ENCODE peak calls at places on chromosomes 4 and X, in seven cellular contexts. D is WERI-Rb-1, U is breast epithelium, C is AG10803, H is sigmoid colon, G is right atrium auricular region, A is brain microvascular endothelial cell. K is an unnamed sample.
A peak's percentile ranks its signal among the peaks of the same experiment; 100 is the strongest.

GRCh38 chr4:142080960-142081359 is 444.6 kb downstream of the IL15 start:
- DNase-seq in U (no peak), C (no peak), H (no peak), G (no peak), A (peak; percentile 44), D (no peak), K (no peak)

GRCh38 chr4:148030486-148030885 is 298.6 kb downstream of the ARHGAP10 start:
- DNase-seq in H (no peak), C (peak; percentile 91), D (no peak), G (no peak), A (no peak), U (no peak), K (peak; percentile 61)

GRCh38 chrX:46838974-46839480 is 2.2 kb downstream of the RP2 start:
- DNase-seq in A (no peak), U (no peak), C (peak; percentile 51), D (no peak), H (no peak), G (no peak), K (no peak)

GRCh38 chr4:20252656-20253271 is 1.1 kb downstream of the SLIT2 start:
- DNase-seq in D (peak; percentile 32), A (no peak), H (peak; percentile 74), G (no peak), U (no peak), C (peak; percentile 43), K (peak; percentile 40)

GRCh38 chrX:26783512-26784225 is 567.7 kb downstream of the MAGEB5 start:
- DNase-seq in H (no peak), A (peak; percentile 5), C (peak; percentile 0), G (no peak), U (no peak), D (peak; percentile 50), K (peak; percentile 20)

GRCh38 chr4:100780126-100780525 is 262.3 kb upstream of the EMCN start:
- DNase-seq in U (no peak), D (no peak), A (no peak), H (no peak), G (no peak), C (no peak), K (no peak)

GRCh38 chr4:16155503-16156169 is 70.6 kb downstream of the TAPT1 start:
- DNase-seq in G (no peak), H (no peak), A (no peak), D (no peak), C (no peak), U (no peak), K (no peak)

GRCh38 chr4:165415910-165416309 is 37.1 kb downstream of the CPE start:
- DNase-seq in D (no peak), G (no peak), A (no peak), C (no peak), U (no peak), H (no peak), K (no peak)

GRCh38 chrX:69137371-69137881 is 27.8 kb downstream of the PJA1 start:
- DNase-seq in U (no peak), D (no peak), H (peak; percentile 72), G (no peak), A (peak; percentile 21), C (peak; percentile 86), K (peak; percentile 63)

GRCh38 chr4:40750461-40751258 is 905 bp downstream of the NSUN7 start:
- DNase-seq in G (no peak), D (no peak), A (no peak), C (peak; percentile 31), H (no peak), U (no peak), K (peak; percentile 14)

GRCh38 chr4:174119051-174119450 is 164.4 kb downstream of the FBXO8 start:
- DNase-seq in A (peak; percentile 24), H (no peak), U (no peak), G (no peak), C (peak; percentile 75), D (no peak), K (peak; percentile 47)

GRCh38 chr4:72357908-72358307 is 211.1 kb downstream of the ADAMTS3 start:
- DNase-seq in C (no peak), U (no peak), D (no peak), G (no peak), A (no peak), H (no peak), K (no peak)

DNA sequence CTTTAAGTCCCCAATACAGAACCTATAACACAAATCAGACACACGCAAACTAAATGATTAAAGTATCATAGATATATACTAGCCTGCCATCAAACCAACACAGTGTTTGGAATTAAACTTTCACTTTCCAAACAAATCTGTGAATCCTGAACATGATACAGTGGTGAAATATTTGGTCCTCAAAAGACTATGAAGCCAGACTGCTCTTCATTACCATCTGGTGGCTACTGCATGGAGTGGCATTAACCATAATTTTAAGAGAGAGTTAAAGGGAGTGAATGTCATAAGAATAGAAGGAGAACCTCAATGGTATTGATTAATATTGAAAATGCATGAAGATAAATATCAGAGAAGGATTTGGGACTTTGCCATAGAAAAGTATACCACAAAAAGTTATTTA is 9.2 kb upstream of the GABRA4 start:
- DNase-seq in D (no peak), A (peak; percentile 31), G (no peak), C (no peak), H (no peak), U (no peak), K (peak; percentile 41)
- TF ChIP-seq CTCF in D (no peak), A (peak; percentile 67), G (no peak), C (no peak), H (no peak), U (no peak), K (peak; percentile 54)

GRCh38 chr4:183132081-183132480 is 33.0 kb downstream of the WWC2 start:
- DNase-seq in A (no peak), U (no peak), G (no peak), C (no peak), H (no peak), D (no peak), K (no peak)

GRCh38 chr4:183129675-183130074 is 30.6 kb downstream of the WWC2 start:
- DNase-seq in C (no peak), U (no peak), A (no peak), H (no peak), D (no peak), G (no peak), K (no peak)

GRCh38 chr4:183129125-183129524 is 30.1 kb downstream of the WWC2 start:
- DNase-seq in C (no peak), U (no peak), D (no peak), G (no peak), A (no peak), H (no peak), K (no peak)

GRCh38 chr4:183132865-183133264 is 33.8 kb downstream of the WWC2 start:
- DNase-seq in D (no peak), U (no peak), G (no peak), H (no peak), A (no peak), C (no peak), K (no peak)

GRCh38 chr4:183130328-183131155 is 31.5 kb downstream of the WWC2 start:
- DNase-seq in H (peak; percentile 74), U (peak; percentile 60), D (no peak), C (peak; percentile 21), G (no peak), A (peak; percentile 40), K (peak; percentile 51)
- H3K4me3 ChIP-seq in H (no peak overlapping the region), U (no peak overlapping the region), D (no peak overlapping the region), C (no peak overlapping the region), G (no peak overlapping the region), A (no peak overlapping the region), K (no peak overlapping the region)

DNA sequence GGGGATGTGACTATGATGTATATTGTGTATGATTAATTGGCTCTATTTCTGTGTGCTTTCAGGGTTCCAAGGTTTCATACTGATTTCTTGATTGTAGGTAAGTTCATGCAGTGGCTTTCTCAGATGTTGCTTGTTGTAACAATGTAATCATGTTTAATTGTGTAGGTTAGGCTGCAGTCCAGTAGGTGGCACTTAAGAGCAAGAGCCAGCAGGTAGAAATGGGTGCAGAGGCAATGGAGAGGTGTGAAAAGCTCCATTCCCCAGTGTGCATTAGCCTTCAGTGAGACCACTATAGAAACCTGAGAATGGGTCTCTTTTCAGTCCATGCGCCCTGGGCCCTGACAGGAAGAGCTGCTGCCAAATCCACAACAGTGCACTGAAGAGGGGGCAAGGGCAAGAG is 28.2 kb downstream of the DCAF12L2 start:
- DNase-seq in U (no peak), A (no peak), D (no peak), H (no peak), C (no peak), G (no peak), K (no peak)
- TF ChIP-seq CTCF in U (no peak), A (no peak), D (peak; percentile 53), H (no peak), C (no peak), G (no peak), K (no peak)

DNA sequence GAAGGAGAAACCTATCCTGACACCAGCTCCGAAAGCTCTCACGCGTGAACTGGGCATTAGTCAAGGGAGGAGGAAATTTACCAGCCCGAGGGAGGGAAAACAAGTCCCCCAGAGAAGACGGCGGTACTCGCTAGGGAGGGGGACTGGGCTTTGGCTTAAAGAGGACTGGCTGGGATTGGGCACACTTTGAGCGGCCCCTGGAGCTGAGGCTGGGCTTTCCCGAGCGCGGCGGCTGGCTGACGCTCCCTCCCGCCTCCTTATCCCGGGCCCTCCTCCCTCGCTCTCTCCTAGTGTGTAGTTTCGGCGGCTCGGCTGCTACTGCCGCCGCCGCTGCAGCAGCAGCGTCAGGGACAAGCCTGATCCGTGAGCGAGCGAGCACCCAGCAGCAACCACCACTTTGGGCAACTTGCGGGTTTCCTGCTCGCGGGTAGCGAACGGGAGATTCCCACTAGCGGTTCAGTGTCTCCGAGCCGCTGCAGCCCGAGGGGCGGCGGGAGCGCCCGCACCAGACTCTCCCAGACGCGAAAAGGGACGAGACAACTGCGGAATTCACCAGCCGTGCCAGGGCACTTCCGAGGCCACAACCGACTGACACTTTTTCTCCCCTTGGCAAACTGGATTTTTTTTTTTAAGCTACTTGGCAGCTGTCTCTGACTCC is 677 bp upstream of the PCDH7 start:
- DNase-seq in G (no peak), D (peak; percentile 65), H (peak; percentile 86), U (no peak), C (peak; percentile 13), A (peak; percentile 35), K (peak; percentile 66)
- H3K4me3 ChIP-seq in G (peak overlapping the region; percentile 53), D (peak overlapping the region; percentile 59), H (peak overlapping the region; percentile 88), U (peak overlapping the region; percentile 76), C (peak overlapping the region; percentile 50), A (peak overlapping the region; percentile 73), K (peak overlapping the region; percentile 54)

GRCh38 chr4:24551492-24552330 is 32.6 kb downstream of the DHX15 start:
- DNase-seq in H (no peak), D (no peak), A (no peak), G (no peak), C (no peak), U (no peak), K (no peak)
- TF ChIP-seq CTCF in H (peak; percentile 21), D (no peak), A (no peak), G (peak; percentile 29), C (peak; percentile 46), U (no peak), K (peak; percentile 30)

DNA sequence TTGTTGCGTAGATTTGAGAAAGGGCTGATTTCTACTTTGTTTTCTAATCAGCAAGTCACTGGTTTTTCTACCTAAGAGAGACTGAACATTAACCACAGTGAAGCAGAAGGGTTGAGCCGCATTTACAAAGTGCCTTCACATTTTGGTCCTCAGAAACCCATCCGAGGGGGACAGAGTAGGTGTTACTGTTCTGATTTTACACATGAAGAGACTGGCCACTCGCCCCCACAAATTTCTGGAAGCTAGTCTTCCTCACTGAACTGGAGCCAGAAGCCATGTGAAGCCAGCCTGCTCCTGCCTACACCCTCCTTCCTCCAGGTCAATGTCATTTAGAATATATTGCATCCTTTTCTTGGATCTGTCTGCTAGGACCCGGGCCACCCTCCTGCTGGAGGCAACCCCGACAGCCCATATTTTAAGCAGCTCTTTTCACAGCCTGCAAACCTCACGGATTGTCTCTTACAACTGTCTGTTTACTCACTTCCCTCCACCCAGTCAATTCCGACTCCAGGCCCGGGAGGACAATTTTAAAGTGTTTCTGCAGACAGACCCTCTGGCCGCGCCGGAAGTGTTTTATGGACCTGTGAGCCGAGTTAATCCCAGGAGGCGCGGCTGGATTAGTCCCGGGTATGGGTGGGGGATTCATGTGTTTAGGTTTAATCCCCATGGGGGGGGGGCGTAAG is 73.2 kb upstream of the BCOR start:
- DNase-seq in G (no peak), U (no peak), H (no peak), A (no peak), C (no peak), D (peak; percentile 86), K (no peak)
- H3K4me3 ChIP-seq in G (peak overlapping the region; percentile 51), U (peak overlapping the region; percentile 70), H (peak overlapping the region; percentile 50), A (peak overlapping the region; percentile 46), C (peak overlapping the region; percentile 48), D (peak overlapping the region; percentile 42), K (no peak overlapping the region)

K was measured in astrocyte of the spinal cord.